ENCODE peak calls at places on chromosomes 3 and 15, in nine cellular contexts. One of them, this sample, is unnamed.

GRCh38 chr3:72306800-72307341 is 521.9 kb upstream of the PROK2 start:
- DNase-seq in HTR-8/SVneo: no peak
- DNase-seq in GM03348: no peak
- DNase-seq in H54: no peak
- DNase-seq in stimulated activated CD4-positive, alpha-beta T cell treated with anti-CD3 and anti-CD28 coated beads, Interleukin-2, amount 100 ng/mL, for 48 hours: no peak
- DNase-seq in B cell: no peak
- DNase-seq in NCI-H460: no peak
- DNase-seq in COR-L47: peak
- DNase-seq in caudate nucleus: no peak
- DNase-seq in this sample: peak

GRCh38 chr3:127680146-127680661 is 7.5 kb downstream of the ABTB1 start:
- DNase-seq in HTR-8/SVneo: no peak
- DNase-seq in GM03348: no peak
- DNase-seq in H54: no peak
- DNase-seq in stimulated activated CD4-positive, alpha-beta T cell treated with anti-CD3 and anti-CD28 coated beads, Interleukin-2, amount 100 ng/mL, for 48 hours: no peak
- DNase-seq in B cell: no peak
- DNase-seq in NCI-H460: no peak
- DNase-seq in COR-L47: no peak
- DNase-seq in caudate nucleus: no peak
- DNase-seq in this sample: no peak

GRCh38 chr3:150146891-150147761 is 176.4 kb upstream of the PFN2 start:
- DNase-seq in HTR-8/SVneo: peak
- DNase-seq in GM03348: peak
- DNase-seq in H54: peak
- DNase-seq in stimulated activated CD4-positive, alpha-beta T cell treated with anti-CD3 and anti-CD28 coated beads, Interleukin-2, amount 100 ng/mL, for 48 hours: no peak
- DNase-seq in B cell: no peak
- DNase-seq in NCI-H460: no peak
- DNase-seq in COR-L47: no peak
- DNase-seq in caudate nucleus: no peak
- DNase-seq in this sample: no peak

GRCh38 chr3:159265705-159266104 is 463.9 kb downstream of the MFSD1 start:
- DNase-seq in HTR-8/SVneo: no peak
- DNase-seq in GM03348: no peak
- DNase-seq in H54: no peak
- DNase-seq in stimulated activated CD4-positive, alpha-beta T cell treated with anti-CD3 and anti-CD28 coated beads, Interleukin-2, amount 100 ng/mL, for 48 hours: no peak
- DNase-seq in B cell: no peak
- DNase-seq in NCI-H460: no peak
- DNase-seq in COR-L47: no peak
- DNase-seq in caudate nucleus: no peak
- DNase-seq in this sample: no peak

GRCh38 chr3:139830817-139831216 is 104.2 kb upstream of the CLSTN2 start:
- DNase-seq in HTR-8/SVneo: no peak
- DNase-seq in GM03348: no peak
- DNase-seq in H54: no peak
- DNase-seq in stimulated activated CD4-positive, alpha-beta T cell treated with anti-CD3 and anti-CD28 coated beads, Interleukin-2, amount 100 ng/mL, for 48 hours: no peak
- DNase-seq in B cell: no peak
- DNase-seq in NCI-H460: no peak
- DNase-seq in COR-L47: peak
- DNase-seq in caudate nucleus: no peak
- DNase-seq in this sample: no peak

GRCh38 chr15:78365931-78366330 is 25.8 kb downstream of the CRABP1 start:
- DNase-seq in HTR-8/SVneo: no peak
- DNase-seq in GM03348: peak
- DNase-seq in H54: no peak
- DNase-seq in stimulated activated CD4-positive, alpha-beta T cell treated with anti-CD3 and anti-CD28 coated beads, Interleukin-2, amount 100 ng/mL, for 48 hours: no peak
- DNase-seq in B cell: no peak
- DNase-seq in NCI-H460: no peak
- DNase-seq in COR-L47: no peak
- DNase-seq in caudate nucleus: no peak
- DNase-seq in this sample: no peak

GRCh38 chr3:105906834-105907233 is 38.0 kb upstream of the CBLB start:
- DNase-seq in HTR-8/SVneo: no peak
- DNase-seq in GM03348: peak
- DNase-seq in H54: no peak
- DNase-seq in stimulated activated CD4-positive, alpha-beta T cell treated with anti-CD3 and anti-CD28 coated beads, Interleukin-2, amount 100 ng/mL, for 48 hours: no peak
- DNase-seq in B cell: no peak
- DNase-seq in NCI-H460: no peak
- DNase-seq in COR-L47: no peak
- DNase-seq in caudate nucleus: no peak
- DNase-seq in this sample: no peak

GRCh38 chr3:12465826-12466225 is 18.5 kb upstream of the TSEN2 start:
- DNase-seq in HTR-8/SVneo: no peak
- DNase-seq in GM03348: no peak
- DNase-seq in H54: no peak
- DNase-seq in stimulated activated CD4-positive, alpha-beta T cell treated with anti-CD3 and anti-CD28 coated beads, Interleukin-2, amount 100 ng/mL, for 48 hours: no peak
- DNase-seq in B cell: no peak
- DNase-seq in NCI-H460: no peak
- DNase-seq in COR-L47: no peak
- DNase-seq in caudate nucleus: no peak
- DNase-seq in this sample: no peak

GRCh38 chr15:31501074-31501473 is 174.4 kb downstream of the KLF13 start:
- DNase-seq in HTR-8/SVneo: no peak
- DNase-seq in GM03348: no peak
- DNase-seq in H54: no peak
- DNase-seq in stimulated activated CD4-positive, alpha-beta T cell treated with anti-CD3 and anti-CD28 coated beads, Interleukin-2, amount 100 ng/mL, for 48 hours: no peak
- DNase-seq in B cell: no peak
- DNase-seq in NCI-H460: no peak
- DNase-seq in COR-L47: no peak
- DNase-seq in caudate nucleus: no peak
- DNase-seq in this sample: no peak

This sample was measured in NCI-H2081 treated with DMSO at 0.1 percent for 48 hours.